ENCODE peak calls at places on chromosome 1, in five cellular contexts. S, Y, W, G and D are unnamed samples.

GRCh38 chr1:234980657-234981396 is 147.8 kb downstream of the TOMM20 start:
- DNase-seq in S (peak), Y (peak), W (peak), G (peak), D (peak)

GRCh38 chr1:203187306-203188264 is 1.1 kb upstream of the CHI3L1 start:
- DNase-seq in S (no peak), Y (peak), W (no peak), G (no peak), D (no peak)

GRCh38 chr1:201015551-201016091 is 7.9 kb downstream of the KIF21B start:
- DNase-seq in S (no peak), Y (no peak), W (no peak), G (no peak), D (no peak)

GRCh38 chr1:32266926-32267645 is 16.0 kb downstream of the LCK start:
- DNase-seq in S (no peak), Y (no peak), W (no peak), G (peak), D (no peak)

GRCh38 chr1:109730666-109731065 is 10.2 kb downstream of the GSTM3 start:
- DNase-seq in S (no peak), Y (no peak), W (no peak), G (no peak), D (no peak)

GRCh38 chr1:158554352-158554751 is at the start of gene OR6Y1:
- DNase-seq in S (no peak), Y (no peak), W (no peak), G (no peak), D (no peak)

GRCh38 chr1:99829269-99829668 is 20.9 kb upstream of the AGL start:
- DNase-seq in S (no peak), Y (no peak), W (no peak), G (no peak), D (no peak)

GRCh38 chr1:39720094-39720999 is 18.3 kb upstream of the PPIE start:
- DNase-seq in S (peak), Y (no peak), W (no peak), G (peak), D (no peak)

GRCh38 chr1:222138095-222138494 is 396.2 kb upstream of the DUSP10 start:
- DNase-seq in S (no peak), Y (no peak), W (no peak), G (no peak), D (no peak)

GRCh38 chr1:13651279-13651678 is 48.7 kb upstream of the PRDM2 start:
- DNase-seq in S (no peak), Y (no peak), W (no peak), G (peak), D (no peak)